ENCODE peak calls at places on chromosomes 16 and 17, in six cellular contexts. H is lower leg skin, F is stomach, C is BE2C, N is cardiac muscle cell, D is right lobe of liver. L is an unnamed sample.
A peak's percentile ranks its signal among the peaks of the same experiment; 100 is the strongest.

GRCh38 chr17:72587156-72587555 is 466.3 kb downstream of the SOX9 start:
- DNase-seq in H (no peak), F (no peak), C (no peak), N (no peak), D (no peak), L (no peak)

GRCh38 chr16:25260416-25260815 is 2.8 kb upstream of the ZKSCAN2 start:
- DNase-seq in H (no peak), F (no peak), C (no peak), N (no peak), D (no peak), L (no peak)

GRCh38 chr16:88454315-88455057 is 1.4 kb downstream of the ZFPM1 start:
- DNase-seq in H (no peak), F (peak; percentile 56), C (no peak), N (no peak), D (peak; percentile 61), L (no peak)

GRCh38 chr17:42878123-42878880 is 22.3 kb upstream of the G6PC1 start:
- DNase-seq in H (no peak), F (peak; percentile 81), C (no peak), N (no peak), D (peak; percentile 91), L (no peak)

GRCh38 chr17:27471321-27472269 is 15.3 kb downstream of the KSR1 start:
- DNase-seq in H (no peak), F (no peak), C (no peak), N (no peak), D (no peak), L (peak; percentile 50)

GRCh38 chr17:77428901-77429734 is 288.3 kb downstream of the SEC14L1 start:
- DNase-seq in H (no peak), F (no peak), C (no peak), N (no peak), D (peak; percentile 72), L (no peak)

GRCh38 chr16:68833251-68833650 is 10.1 kb upstream of the TANGO6 start:
- DNase-seq in H (peak; percentile 79), F (no peak), C (no peak), N (no peak), D (no peak), L (no peak)

GRCh38 chr16:27322858-27323780 is 9.3 kb downstream of the IL4R start:
- DNase-seq in H (no peak), F (peak; percentile 75), C (no peak), N (no peak), D (peak; percentile 90), L (no peak)

GRCh38 chr17:44492706-44493272 is 10.4 kb downstream of the GPATCH8 start:
- DNase-seq in H (no peak), F (no peak), C (no peak), N (no peak), D (no peak), L (no peak)

GRCh38 chr17:31663576-31663975 is 195.5 kb downstream of the COPRS start:
- DNase-seq in H (no peak), F (no peak), C (no peak), N (peak; percentile 25), D (no peak), L (no peak)

GRCh38 chr17:45910667-45911066 is 16.3 kb downstream of the MAPT start:
- DNase-seq in H (no peak), F (no peak), C (no peak), N (no peak), D (no peak), L (no peak)

GRCh38 chr16:69384974-69385373 is 833 bp downstream of the TERF2 start:
- DNase-seq in H (no peak), F (no peak), C (no peak), N (no peak), D (no peak), L (no peak)

GRCh38 chr17:8994319-8994718 is 27.0 kb upstream of the NTN1 start:
- DNase-seq in H (peak; percentile 88), F (peak; percentile 68), C (peak; percentile 54), N (peak; percentile 58), D (peak; percentile 78), L (peak; percentile 49)

GRCh38 chr17:61431594-61432311 is 20.5 kb upstream of the TBX4 start:
- DNase-seq in H (no peak), F (no peak), C (no peak), N (no peak), D (no peak), L (no peak)

GRCh38 chr17:67575325-67575724 is 142.4 kb upstream of the NOL11 start:
- DNase-seq in H (no peak), F (no peak), C (no peak), N (no peak), D (no peak), L (peak; percentile 39)

GRCh38 chr17:7308625-7309433 is 1.4 kb downstream of the EIF5A start:
- DNase-seq in H (peak; percentile 96), F (peak; percentile 81), C (peak; percentile 61), N (peak; percentile 86), D (peak; percentile 84), L (peak; percentile 87)

GRCh38 chr16:30351586-30352419 is 3.3 kb downstream of the CD2BP2 start:
- DNase-seq in H (no peak), F (peak; percentile 92), C (no peak), N (peak; percentile 95), D (peak; percentile 93), L (no peak)

GRCh38 chr16:17416461-17417221 is 54.1 kb downstream of the XYLT1 start:
- DNase-seq in H (no peak), F (no peak), C (no peak), N (peak; percentile 40), D (no peak), L (peak; percentile 85)

GRCh38 chr16:58854392-58854791 is 120.3 kb upstream of the GOT2 start:
- DNase-seq in H (no peak), F (no peak), C (no peak), N (no peak), D (no peak), L (peak; percentile 53)

GRCh38 chr16:88351521-88352101 is 31.1 kb upstream of the ZNF469 start:
- DNase-seq in H (no peak), F (no peak), C (no peak), N (no peak), D (no peak), L (no peak)

DNA sequence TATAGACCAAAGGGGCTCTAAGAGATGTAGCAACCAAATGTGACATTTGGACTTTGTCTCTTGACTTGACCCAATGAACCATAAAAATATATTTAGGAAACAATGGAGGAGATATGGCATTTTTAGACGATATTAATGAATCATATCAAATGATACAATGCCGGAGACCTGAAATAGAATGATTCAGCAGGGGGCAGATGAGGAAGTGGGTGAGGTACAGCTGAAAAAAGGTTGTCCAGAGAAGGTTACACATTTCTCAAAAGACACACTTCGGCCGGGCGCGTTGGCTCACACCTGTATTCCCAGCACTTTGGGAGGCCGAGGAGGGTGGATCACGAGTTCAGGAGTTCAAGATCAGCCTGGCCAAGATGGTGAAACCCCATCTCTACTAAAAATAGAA is 16.5 kb upstream of the SNN start:
- DNase-seq in H (no peak), F (no peak), C (no peak), N (no peak), D (no peak), L (no peak)
- TF ChIP-seq CTCF in H (no peak), F (no peak), C (no peak), N (no peak), D (no peak), L (no peak)

DNA sequence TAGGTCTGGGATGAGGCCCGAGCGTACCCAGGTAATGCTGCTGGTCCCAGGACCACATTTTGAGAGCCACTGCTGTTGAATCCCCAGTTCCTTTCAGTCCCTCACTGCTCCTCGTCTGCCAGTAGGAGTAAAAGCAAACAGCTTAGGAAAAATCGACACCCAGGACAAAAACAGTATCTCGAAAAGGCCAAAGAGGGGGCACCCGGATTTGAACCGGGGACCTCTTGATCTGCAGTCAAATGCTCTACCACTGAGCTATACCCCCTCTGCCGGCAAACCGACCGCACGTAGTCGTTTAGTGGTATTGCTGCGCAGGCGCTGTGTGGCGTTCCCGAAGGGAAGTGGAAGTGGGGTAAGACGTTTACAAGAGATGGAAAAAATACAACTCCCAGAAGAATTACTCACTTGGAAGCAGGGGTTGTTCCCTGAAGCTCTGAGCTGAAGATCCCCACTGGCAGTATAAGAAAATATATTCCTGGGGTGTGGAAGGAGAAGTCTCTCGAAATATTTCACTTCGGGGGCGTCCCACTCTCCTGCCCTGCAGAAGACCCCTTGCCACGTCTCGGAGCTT is 2.2 kb upstream of the PLXDC1 start:
- DNase-seq in H (peak; percentile 99), F (peak; percentile 95), C (peak; percentile 85), N (peak; percentile 89), D (peak; percentile 91), L (peak; percentile 80)
- TF ChIP-seq CTCF in H (no peak), F (no peak), C (peak; percentile 32), N (peak; percentile 17), D (no peak), L (peak; percentile 12)

DNA sequence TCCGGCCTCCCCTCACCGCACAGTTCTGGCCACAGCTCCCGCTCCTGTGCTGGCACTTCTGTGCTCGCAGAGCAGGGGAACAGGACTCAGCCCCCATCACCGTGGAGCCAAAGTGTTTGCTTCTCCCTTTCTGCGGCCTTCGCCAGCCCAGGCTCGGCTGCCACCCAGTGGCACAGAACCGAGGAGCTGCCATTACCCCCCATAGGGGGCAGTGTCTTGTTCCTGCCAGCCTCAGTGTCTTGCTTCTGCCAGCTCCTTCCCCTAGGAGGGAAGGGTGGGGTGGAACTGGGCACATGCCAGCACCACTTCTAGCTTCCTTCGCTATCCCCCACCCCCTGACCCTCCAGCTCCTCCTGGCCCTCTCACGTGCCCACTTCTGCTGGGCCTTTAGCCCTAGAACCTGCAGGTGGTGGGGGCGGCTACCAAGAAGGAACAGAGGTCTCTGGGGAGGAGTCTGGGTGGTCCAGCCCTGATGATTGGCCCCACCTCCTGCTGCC is 645 bp upstream of the ELMO3 start:
- DNase-seq in H (no peak), F (peak; percentile 68), C (peak; percentile 65), N (peak; percentile 37), D (no peak), L (peak; percentile 69)
- TF ChIP-seq CTCF in H (no peak), F (peak; percentile 28), C (peak; percentile 78), N (peak; percentile 57), D (peak; percentile 34), L (peak; percentile 44)

GRCh38 chr17:21288581-21289017 is 4.1 kb downstream of the MAP2K3 start:
- DNase-seq in H (peak; percentile 86), F (no peak), C (no peak), N (no peak), D (no peak), L (peak; percentile 58)
- TF ChIP-seq CTCF in H (no peak), F (no peak), C (no peak), N (no peak), D (no peak), L (peak; percentile 29)

DNA sequence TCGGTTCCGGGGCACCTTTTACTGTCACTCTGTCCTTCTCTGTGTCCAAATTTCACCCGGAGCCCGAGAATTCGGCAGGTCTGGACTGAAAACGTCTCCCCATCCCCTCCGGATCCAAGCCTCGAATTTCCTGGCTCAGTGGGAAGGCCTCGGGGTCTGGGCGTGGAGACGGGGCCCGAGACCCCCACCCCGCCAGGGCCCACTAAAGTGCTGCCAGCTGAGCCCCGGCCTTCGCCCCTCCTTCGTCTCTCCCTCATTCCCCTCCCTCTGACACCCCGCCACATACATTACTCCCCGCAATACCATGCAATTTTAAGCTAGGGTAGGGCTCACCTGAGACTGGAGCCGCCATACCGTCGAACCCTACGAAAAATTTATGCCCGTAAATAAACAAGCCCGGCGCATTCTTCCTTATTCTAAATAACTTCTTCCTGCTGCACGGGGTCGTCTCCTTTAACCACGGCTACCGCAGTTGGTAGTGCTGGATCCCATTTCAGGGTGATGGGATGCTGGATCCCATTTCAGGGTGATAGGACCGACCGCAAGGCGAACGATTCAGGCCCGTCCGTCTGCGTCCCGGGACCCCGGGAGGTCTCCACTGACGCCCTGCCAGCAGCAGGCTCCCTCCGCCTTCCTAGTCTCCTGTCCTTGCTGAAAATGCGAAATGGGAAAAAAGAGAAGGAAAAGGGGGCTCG is 4.4 kb upstream of the OR1F1 start:
- DNase-seq in H (no peak), F (no peak), C (peak; percentile 67), N (no peak), D (no peak), L (no peak)
- TF ChIP-seq CTCF in H (no peak), F (no peak), C (no peak), N (no peak), D (no peak), L (no peak)

L was measured in GM13977.